ENCODE peak calls at places on chromosome 16, in five cellular contexts. E is MM.1S, X is SK-N-SH, H is neural progenitor cell, D is HCT116. O is an unnamed sample.

GRCh38 chr16:19116711-19117449 is 3.1 kb downstream of the ITPRIPL2 start:
- DNase-seq in E (no peak), X (no peak), H (no peak), D (no peak), O (no peak)

GRCh38 chr16:16763449-16763848 is 384.5 kb downstream of the NPIPA7 start:
- DNase-seq in E (no peak), X (no peak), H (no peak), D (no peak), O (no peak)

GRCh38 chr16:56423584-56424403 is 1.6 kb downstream of the AMFR start:
- DNase-seq in E (peak), X (peak), H (no peak), D (no peak), O (no peak)

GRCh38 chr16:84278968-84279367 is 15.7 kb upstream of the WFDC1 start:
- DNase-seq in E (no peak), X (no peak), H (peak), D (no peak), O (no peak)

GRCh38 chr16:74608944-74609343 is 2.0 kb upstream of the GLG1 start:
- DNase-seq in E (no peak), X (no peak), H (no peak), D (no peak), O (no peak)

GRCh38 chr16:84983308-84983707 is 28.0 kb downstream of the ZDHHC7 start:
- DNase-seq in E (no peak), X (no peak), H (no peak), D (no peak), O (no peak)

GRCh38 chr16:55944377-55944802 is 69.2 kb upstream of the CES5A start:
- DNase-seq in E (peak), X (peak), H (peak), D (peak), O (peak)

GRCh38 chr16:5175263-5175662 is 77.7 kb upstream of the EEF2KMT start:
- DNase-seq in E (no peak), X (no peak), H (no peak), D (no peak), O (no peak)

GRCh38 chr16:25051446-25052160 is 36.4 kb upstream of the ARHGAP17 start:
- DNase-seq in E (no peak), X (no peak), H (no peak), D (no peak), O (no peak)

GRCh38 chr16:51984395-51984794 is 562.5 kb downstream of the TOX3 start:
- DNase-seq in E (no peak), X (no peak), H (no peak), D (no peak), O (no peak)

GRCh38 chr16:81180578-81180977 is 57.9 kb upstream of the BCO1 start:
- DNase-seq in E (no peak), X (no peak), H (no peak), D (no peak), O (no peak)

GRCh38 chr16:50208460-50208931 is 55.4 kb downstream of the TENT4B start:
- DNase-seq in E (no peak), X (no peak), H (no peak), D (no peak), O (no peak)

GRCh38 chr16:65733706-65734105 is 611.8 kb upstream of the CDH11 start:
- DNase-seq in E (no peak), X (no peak), H (no peak), D (no peak), O (no peak)

GRCh38 chr16:17321824-17322223 is 148.9 kb downstream of the XYLT1 start:
- DNase-seq in E (no peak), X (no peak), H (no peak), D (no peak), O (no peak)

GRCh38 chr16:46573008-46573833 is 48.0 kb downstream of the SHCBP1 start:
- DNase-seq in E (no peak), X (no peak), H (no peak), D (no peak), O (no peak)

GRCh38 chr16:81530296-81530721 is 85.7 kb downstream of the CMIP start:
- DNase-seq in E (no peak), X (no peak), H (no peak), D (no peak), O (no peak)

GRCh38 chr16:55526448-55526847 is 17.6 kb downstream of the LPCAT2 start:
- DNase-seq in E (no peak), X (no peak), H (no peak), D (no peak), O (no peak)

GRCh38 chr16:87240211-87241134 is 76.7 kb downstream of the C16orf95 start:
- DNase-seq in E (no peak), X (peak), H (no peak), D (no peak), O (no peak)

GRCh38 chr16:11067697-11068141 is 123.4 kb downstream of the CLEC16A start:
- DNase-seq in E (no peak), X (no peak), H (no peak), D (no peak), O (no peak)

GRCh38 chr16:24853830-24854229 is 8.1 kb downstream of the SLC5A11 start:
- DNase-seq in E (no peak), X (peak), H (no peak), D (no peak), O (peak)

GRCh38 chr16:1101133-1101532 is 5.1 kb upstream of the C1QTNF8 start:
- DNase-seq in E (no peak), X (no peak), H (no peak), D (no peak), O (no peak)
- TF ChIP-seq CTCF in E (no peak), X (no peak), H (no peak), D (no peak), O (no peak)

GRCh38 chr16:850668-851067 is 50.1 kb upstream of the GNG13 start:
- DNase-seq in E (no peak), X (no peak), H (no peak), D (no peak), O (no peak)

GRCh38 chr16:851209-851810 is 50.8 kb upstream of the GNG13 start:
- DNase-seq in E (no peak), X (no peak), H (no peak), D (no peak), O (no peak)

GRCh38 chr16:853306-853705 is 52.8 kb upstream of the GNG13 start:
- DNase-seq in E (no peak), X (no peak), H (no peak), D (no peak), O (no peak)

GRCh38 chr16:852451-853185 is 52.1 kb upstream of the GNG13 start:
- DNase-seq in E (no peak), X (no peak), H (no peak), D (no peak), O (no peak)

GRCh38 chr16:851871-852270 is 51.3 kb upstream of the GNG13 start:
- DNase-seq in E (no peak), X (no peak), H (no peak), D (no peak), O (no peak)
- H3K4me3 ChIP-seq in E (no peak), X (no peak), H (no peak), D (no peak), O (no peak)

DNA sequence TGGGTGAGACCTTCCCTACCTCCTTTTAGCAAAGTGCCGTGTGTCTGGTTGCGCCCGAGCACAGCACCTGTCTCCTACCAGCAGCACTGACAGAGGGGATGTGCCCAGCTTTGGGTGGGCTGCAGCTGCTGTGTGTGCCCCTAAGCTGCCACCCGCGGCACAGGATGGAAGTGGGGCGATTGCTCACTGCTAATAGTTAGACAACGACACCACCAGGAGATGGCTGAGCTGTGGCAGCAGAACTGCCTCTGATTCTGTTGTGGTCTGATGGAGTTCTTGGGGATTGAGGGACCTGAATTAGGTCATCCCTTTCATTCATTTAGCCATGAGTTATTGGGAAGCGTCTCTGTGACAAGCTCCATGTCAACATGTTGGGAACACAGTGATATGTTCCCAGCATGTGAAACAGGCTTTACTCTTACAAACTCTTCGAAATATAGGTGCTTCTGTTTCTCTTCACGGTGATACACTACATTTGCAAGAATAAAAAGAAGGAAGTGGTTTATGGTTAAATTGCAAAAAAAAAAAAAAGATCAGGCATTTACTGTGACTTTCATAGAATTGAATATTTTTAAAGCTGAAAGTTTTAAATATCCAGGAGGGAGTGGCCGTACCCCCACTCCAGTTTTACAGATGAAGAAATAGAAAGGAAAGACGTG is 184.4 kb downstream of the MAF start:
- DNase-seq in E (no peak), X (no peak), H (no peak), D (no peak), O (no peak)
- TF ChIP-seq EZH2phosphoT487 in E (no peak), X (no peak), H (no peak), D (no peak), O (no peak)

GRCh38 chr16:68244903-68245853 is at the start of gene PLA2G15:
- DNase-seq in E (peak), X (peak), H (peak), D (peak), O (peak)
- TF ChIP-seq CTCF in E (no peak), X (no peak), H (no peak), D (no peak), O (no peak)

GRCh38 chr16:1472974-1473373 is 1.9 kb downstream of the CLCN7 start:
- DNase-seq in E (no peak), X (no peak), H (no peak), D (no peak), O (no peak)

GRCh38 chr16:1474047-1474446 is 781 bp downstream of the CLCN7 start:
- DNase-seq in E (no peak), X (no peak), H (peak), D (no peak), O (no peak)

GRCh38 chr16:1470543-1471251 is 4.1 kb downstream of the CLCN7 start:
- DNase-seq in E (no peak), X (no peak), H (no peak), D (no peak), O (no peak)

GRCh38 chr16:1469693-1470201 is 5.1 kb downstream of the CLCN7 start:
- DNase-seq in E (no peak), X (no peak), H (no peak), D (no peak), O (no peak)

DNA sequence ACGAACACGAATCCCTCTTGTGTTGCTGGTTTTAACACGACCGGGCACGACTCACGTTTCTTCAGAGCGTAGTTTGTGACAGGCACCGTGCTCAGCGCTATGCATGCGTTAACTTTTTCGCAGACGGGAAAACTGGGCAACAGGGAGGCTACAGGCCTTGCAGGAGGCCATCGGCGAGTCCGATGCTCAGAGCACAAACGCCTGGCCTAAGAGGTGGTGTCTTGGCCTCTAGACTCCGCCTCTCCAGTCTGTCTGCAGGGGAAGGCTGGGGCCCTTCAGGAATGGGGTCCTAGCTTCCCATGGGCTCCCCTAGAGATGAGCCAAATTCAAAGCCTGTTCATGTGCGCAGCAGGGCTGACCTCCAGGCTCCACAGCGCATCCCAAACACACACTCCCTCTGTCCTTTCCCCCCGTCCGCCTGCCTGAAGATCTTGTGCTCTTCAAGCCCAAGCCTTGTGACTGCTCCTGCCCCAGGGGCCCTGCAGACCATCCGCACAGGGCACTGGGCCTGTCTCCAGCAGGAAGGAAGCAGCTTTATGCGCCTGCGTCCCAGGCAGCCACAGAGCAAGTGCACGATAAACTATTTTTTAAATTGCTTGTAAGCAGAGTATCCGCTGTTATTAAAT is 3.1 kb downstream of the CLCN7 start:
- DNase-seq in E (no peak), X (no peak), H (no peak), D (no peak), O (no peak)
- H3K4me3 ChIP-seq in E (no peak), X (no peak), H (no peak), D (no peak), O (no peak)

GRCh38 chr16:69712914-69713581 is 13.3 kb downstream of the NQO1 start:
- DNase-seq in E (no peak), X (no peak), H (no peak), D (no peak), O (no peak)

GRCh38 chr16:69721441-69721957 is 4.9 kb downstream of the NQO1 start:
- DNase-seq in E (no peak), X (no peak), H (no peak), D (no peak), O (no peak)

GRCh38 chr16:69718365-69718764 is 8.0 kb downstream of the NQO1 start:
- DNase-seq in E (no peak), X (no peak), H (no peak), D (no peak), O (no peak)

GRCh38 chr16:69720822-69721430 is 5.4 kb downstream of the NQO1 start:
- DNase-seq in E (no peak), X (no peak), H (no peak), D (no peak), O (no peak)

DNA sequence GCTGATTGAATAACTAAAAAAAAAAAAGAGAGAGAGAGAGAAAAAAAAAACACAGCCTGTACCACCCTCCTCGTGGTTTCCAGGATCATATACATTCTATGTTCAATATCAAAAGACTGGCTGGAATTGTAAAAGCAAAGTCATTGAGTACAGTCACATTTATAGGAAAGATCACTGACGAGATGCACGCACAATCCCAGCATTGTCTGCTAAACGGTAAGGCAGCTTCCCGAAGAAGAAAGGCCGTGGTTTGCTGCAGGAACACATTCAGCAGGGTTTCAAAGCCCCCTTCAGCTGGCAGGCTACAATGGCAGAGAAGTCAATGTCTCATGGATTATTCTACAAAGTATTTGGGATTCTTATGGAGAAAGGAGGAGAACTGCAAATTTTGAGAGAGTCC is 9.3 kb downstream of the NQO1 start:
- DNase-seq in E (no peak), X (no peak), H (no peak), D (no peak), O (no peak)
- TF ChIP-seq EZH2phosphoT487 in E (no peak), X (no peak), H (no peak), D (no peak), O (no peak)

O was measured in hepatocyte.